ENCODE peak calls at places on chromosomes 2 and 18, in seven cellular contexts. B is fibroblast of lung; Q is T47D; X is GM23248; U is CD8-positive, alpha-beta memory T cell; E is stromal cell of bone marrow; C is T-helper 17 cell. A is an unnamed sample.

GRCh38 chr18:7290077-7290476 is 59.2 kb downstream of the LRRC30 start:
- DNase-seq in B (no peak), Q (no peak), X (no peak), U (no peak), E (no peak), C (no peak), A (no peak)

GRCh38 chr18:5518899-5519371 is 24.9 kb downstream of the EPB41L3 start:
- DNase-seq in B (peak), Q (no peak), X (peak), U (no peak), E (peak), C (no peak), A (no peak)

GRCh38 chr2:164061129-164061746 is 325.4 kb upstream of the FIGN start:
- DNase-seq in B (peak), Q (peak), X (peak), U (no peak), E (no peak), C (no peak), A (no peak)

GRCh38 chr2:126979604-126980003 is 80.9 kb downstream of the TEX51 start:
- DNase-seq in B (no peak), Q (no peak), X (peak), U (no peak), E (no peak), C (no peak), A (no peak)

GRCh38 chr2:145158051-145158586 is 638.2 kb upstream of the ZEB2 start:
- DNase-seq in B (peak), Q (no peak), X (peak), U (no peak), E (peak), C (no peak), A (no peak)

GRCh38 chr2:131431336-131431735 is 44.6 kb upstream of the TUBA3D start:
- DNase-seq in B (peak), Q (no peak), X (no peak), U (no peak), E (no peak), C (no peak), A (no peak)

GRCh38 chr2:54444503-54444902 is 11.6 kb upstream of the SPTBN1 start:
- DNase-seq in B (no peak), Q (no peak), X (no peak), U (no peak), E (no peak), C (no peak), A (no peak)

GRCh38 chr2:182713611-182714010 is 2.4 kb upstream of the DNAJC10 start:
- DNase-seq in B (no peak), Q (no peak), X (no peak), U (no peak), E (no peak), C (no peak), A (no peak)

GRCh38 chr2:122081743-122082142 is 326.3 kb downstream of the TSN start:
- DNase-seq in B (no peak), Q (no peak), X (no peak), U (no peak), E (no peak), C (no peak), A (no peak)

GRCh38 chr2:134739879-134740301 is 21.1 kb upstream of the TMEM163 start:
- DNase-seq in B (peak), Q (no peak), X (peak), U (no peak), E (peak), C (no peak), A (no peak)

GRCh38 chr2:217166241-217166640 is 306.4 kb upstream of the TNP1 start:
- DNase-seq in B (peak), Q (no peak), X (peak), U (no peak), E (peak), C (no peak), A (no peak)

GRCh38 chr2:50535971-50536759 is 495.8 kb downstream of the NRXN1 start:
- DNase-seq in B (peak), Q (no peak), X (peak), U (no peak), E (peak), C (no peak), A (no peak)

GRCh38 chr2:85945172-85945571 is 56.4 kb upstream of the ST3GAL5 start:
- DNase-seq in B (no peak), Q (no peak), X (no peak), U (no peak), E (no peak), C (no peak), A (no peak)

GRCh38 chr2:54604771-54605350 is 118.6 kb upstream of the EML6 start:
- DNase-seq in B (no peak), Q (no peak), X (no peak), U (no peak), E (no peak), C (no peak), A (no peak)

GRCh38 chr2:118148133-118148532 is 59.9 kb downstream of the INSIG2 start:
- DNase-seq in B (no peak), Q (no peak), X (no peak), U (no peak), E (no peak), C (no peak), A (no peak)

GRCh38 chr18:3119401-3120323 is 100.1 kb downstream of the MYOM1 start:
- DNase-seq in B (no peak), Q (no peak), X (no peak), U (no peak), E (no peak), C (no peak), A (no peak)

GRCh38 chr2:69167469-69167822 is 154.5 kb downstream of the ANTXR1 start:
- DNase-seq in B (no peak), Q (no peak), X (no peak), U (no peak), E (no peak), C (no peak), A (no peak)

GRCh38 chr2:190436552-190436951 is 28.4 kb downstream of the MFSD6 start:
- DNase-seq in B (no peak), Q (no peak), X (no peak), U (peak), E (no peak), C (no peak), A (no peak)

GRCh38 chr2:49371302-49371701 is 217.0 kb upstream of the FSHR start:
- DNase-seq in B (no peak), Q (no peak), X (no peak), U (no peak), E (no peak), C (no peak), A (no peak)

GRCh38 chr2:235951980-235952379 is 216.2 kb downstream of the GBX2 start:
- DNase-seq in B (peak), Q (no peak), X (no peak), U (peak), E (no peak), C (no peak), A (peak)

GRCh38 chr2:190407246-190407661 is 901 bp upstream of the MFSD6 start:
- DNase-seq in B (no peak), Q (no peak), X (no peak), U (no peak), E (no peak), C (peak), A (no peak)

GRCh38 chr2:207143474-207144190 is 22.1 kb downstream of the KLF7 start:
- DNase-seq in B (peak), Q (no peak), X (peak), U (peak), E (peak), C (peak), A (peak)

A was measured in CD4-positive, alpha-beta memory T cell.